ENCODE peak calls at places on chromosome 7, in ten cellular contexts. O is GM12864, U is GM23338, D is NB4, L is fibroblast of lung, N is mesenchymal stem cell, R is cardiac muscle cell, M is BE2C, X is IMR-90, E is epithelial cell of esophagus. J is an unnamed sample.

GRCh38 chr7:51430480-51431086 is 114.0 kb upstream of the COBL start:
- DNase-seq in O (peak; percentile 7), U (peak; percentile 87), D (peak; percentile 74), L (peak; percentile 37), N (peak; percentile 46), R (peak; percentile 51), M (peak; percentile 68), X (peak; percentile 12), E (peak; percentile 53), J (peak; percentile 45)

GRCh38 chr7:99013266-99014112 is 130.4 kb downstream of the SMURF1 start:
- DNase-seq in O (no peak), U (no peak), D (no peak), L (no peak), N (no peak), R (no peak), M (no peak), X (no peak), E (no peak), J (no peak)

GRCh38 chr7:82507976-82508677 is 64.5 kb upstream of the CACNA2D1 start:
- DNase-seq in O (no peak), U (peak; percentile 46), D (no peak), L (no peak), N (no peak), R (no peak), M (no peak), X (no peak), E (no peak), J (no peak)

GRCh38 chr7:17545348-17545747 is 246.9 kb downstream of the AHR start:
- DNase-seq in O (no peak), U (no peak), D (no peak), L (peak; percentile 43), N (no peak), R (peak; percentile 44), M (no peak), X (no peak), E (no peak), J (no peak)

GRCh38 chr7:16817536-16817935 is 12.7 kb upstream of the AGR2 start:
- DNase-seq in O (no peak), U (no peak), D (no peak), L (peak; percentile 56), N (peak; percentile 23), R (peak; percentile 15), M (no peak), X (peak; percentile 74), E (peak; percentile 87), J (no peak)

GRCh38 chr7:90592036-90592435 is 4.1 kb upstream of the CDK14 start:
- DNase-seq in O (no peak), U (no peak), D (no peak), L (peak; percentile 37), N (peak; percentile 37), R (no peak), M (no peak), X (no peak), E (no peak), J (no peak)

GRCh38 chr7:24870766-24871165 is 109.2 kb downstream of the OSBPL3 start:
- DNase-seq in O (no peak), U (no peak), D (no peak), L (no peak), N (no peak), R (no peak), M (no peak), X (no peak), E (peak; percentile 27), J (no peak)

GRCh38 chr7:30921540-30921930 is 9.9 kb downstream of the AQP1 start:
- DNase-seq in O (no peak), U (no peak), D (no peak), L (no peak), N (no peak), R (no peak), M (no peak), X (no peak), E (no peak), J (no peak)

GRCh38 chr7:33932832-33933468 is 27.6 kb downstream of the BMPER start:
- DNase-seq in O (peak; percentile 8), U (peak; percentile 86), D (peak; percentile 75), L (peak; percentile 87), N (peak; percentile 80), R (peak; percentile 95), M (peak; percentile 69), X (peak; percentile 83), E (peak; percentile 86), J (peak; percentile 65)

GRCh38 chr7:33928986-33929385 is 23.6 kb downstream of the BMPER start:
- DNase-seq in O (no peak), U (no peak), D (no peak), L (no peak), N (no peak), R (no peak), M (no peak), X (no peak), E (no peak), J (no peak)

GRCh38 chr7:33933611-33934281 is 28.4 kb downstream of the BMPER start:
- DNase-seq in O (no peak), U (no peak), D (no peak), L (peak; percentile 53), N (peak; percentile 83), R (peak; percentile 35), M (peak; percentile 11), X (peak; percentile 92), E (peak; percentile 93), J (no peak)

GRCh38 chr7:33937871-33938270 is 32.5 kb downstream of the BMPER start:
- DNase-seq in O (no peak), U (no peak), D (peak; percentile 36), L (no peak), N (no peak), R (no peak), M (no peak), X (no peak), E (no peak), J (no peak)

DNA sequence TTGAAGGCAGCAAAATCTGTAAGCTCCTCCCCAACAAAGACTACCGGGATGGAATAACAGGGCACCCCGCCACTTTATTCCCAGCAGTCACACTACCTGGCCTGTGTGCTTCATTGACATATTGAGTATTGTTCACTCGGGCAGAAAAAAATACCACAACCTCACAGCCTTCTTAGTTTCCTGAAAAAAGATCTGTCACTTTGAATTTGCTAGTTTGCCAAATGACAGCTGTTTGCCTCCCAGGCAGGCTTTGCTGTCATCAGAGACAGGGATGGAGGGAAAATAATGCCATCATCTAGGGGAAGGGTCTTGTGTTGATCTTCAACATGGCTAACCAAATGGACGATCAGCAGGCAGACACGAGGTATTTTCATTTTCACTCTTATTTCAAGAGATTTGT is 26.9 kb downstream of the BMPER start:
- DNase-seq in O (no peak), U (no peak), D (no peak), L (no peak), N (no peak), R (no peak), M (no peak), X (no peak), E (no peak), J (no peak)
- H3K4me3 ChIP-seq in O (no peak overlapping the region), U (no peak overlapping the region), D (no peak overlapping the region), L (peak overlapping the region; percentile 0), N (peak overlapping the region; percentile 46), R (no peak overlapping the region), M (no peak overlapping the region), X (no peak overlapping the region), E (no peak overlapping the region), J (no peak overlapping the region)

DNA sequence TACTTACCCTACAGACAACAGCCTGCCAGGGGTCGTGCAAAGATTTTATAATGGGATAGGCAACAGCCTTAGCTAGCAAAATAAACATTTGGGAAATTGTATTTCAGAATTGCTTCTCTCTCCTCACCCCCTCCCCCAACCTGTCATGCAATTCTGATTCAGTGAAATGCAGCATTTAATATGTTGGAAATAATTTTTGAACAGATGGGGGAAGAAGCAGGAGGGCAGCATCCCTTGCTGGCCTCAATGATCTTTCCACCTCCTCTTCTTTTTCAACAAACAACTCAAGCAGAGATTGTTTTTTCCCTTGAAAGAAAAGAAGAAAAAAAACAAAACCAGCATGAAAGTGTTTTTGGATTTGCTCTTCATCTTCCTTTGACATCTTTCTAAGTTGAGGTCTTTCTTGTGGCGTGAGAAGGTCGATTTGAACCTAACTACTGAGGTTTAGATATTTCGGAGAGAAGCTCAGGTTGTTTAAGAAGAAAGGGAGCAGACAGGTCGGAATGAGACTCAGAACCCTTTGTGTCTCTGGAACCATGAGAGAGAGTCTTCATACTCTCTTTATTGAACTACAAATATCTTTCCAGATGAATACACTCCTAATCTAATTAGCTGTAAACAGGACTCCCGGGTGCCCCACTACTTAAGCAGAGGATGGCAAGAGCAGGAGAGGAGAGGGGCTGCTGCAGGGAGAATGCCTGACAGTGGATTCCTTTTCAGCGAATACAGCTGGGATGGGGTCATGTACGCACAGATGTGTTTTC is 117.7 kb downstream of the AOAH start:
- DNase-seq in O (no peak), U (no peak), D (no peak), L (no peak), N (no peak), R (no peak), M (peak; percentile 43), X (no peak), E (no peak), J (peak; percentile 18)
- H3K4me3 ChIP-seq in O (no peak overlapping the region), U (no peak overlapping the region), D (no peak overlapping the region), L (no peak overlapping the region), N (no peak overlapping the region), R (no peak overlapping the region), M (no peak overlapping the region), X (no peak overlapping the region), E (no peak overlapping the region), J (no peak overlapping the region)

GRCh38 chr7:127409629-127410028 is 17.1 kb upstream of the ZNF800 start:
- DNase-seq in O (no peak), U (peak; percentile 41), D (no peak), L (no peak), N (no peak), R (peak; percentile 21), M (no peak), X (no peak), E (no peak), J (no peak)

GRCh38 chr7:127415060-127415742 is 22.7 kb upstream of the ZNF800 start:
- DNase-seq in O (no peak), U (no peak), D (no peak), L (no peak), N (no peak), R (no peak), M (no peak), X (no peak), E (no peak), J (no peak)

GRCh38 chr7:127417346-127417745 is 24.8 kb upstream of the ZNF800 start:
- DNase-seq in O (peak; percentile 26), U (no peak), D (no peak), L (no peak), N (no peak), R (no peak), M (no peak), X (no peak), E (no peak), J (no peak)

GRCh38 chr7:127413962-127414361 is 21.5 kb upstream of the ZNF800 start:
- DNase-seq in O (peak; percentile 16), U (no peak), D (peak; percentile 30), L (no peak), N (no peak), R (no peak), M (no peak), X (no peak), E (no peak), J (peak; percentile 39)

GRCh38 chr7:127413326-127413725 is 20.8 kb upstream of the ZNF800 start:
- DNase-seq in O (no peak), U (no peak), D (no peak), L (no peak), N (no peak), R (no peak), M (no peak), X (no peak), E (no peak), J (no peak)
- H3K4me3 ChIP-seq in O (no peak overlapping the region), U (no peak overlapping the region), D (no peak overlapping the region), L (no peak overlapping the region), N (no peak overlapping the region), R (no peak overlapping the region), M (no peak overlapping the region), X (no peak overlapping the region), E (no peak overlapping the region), J (no peak overlapping the region)

DNA sequence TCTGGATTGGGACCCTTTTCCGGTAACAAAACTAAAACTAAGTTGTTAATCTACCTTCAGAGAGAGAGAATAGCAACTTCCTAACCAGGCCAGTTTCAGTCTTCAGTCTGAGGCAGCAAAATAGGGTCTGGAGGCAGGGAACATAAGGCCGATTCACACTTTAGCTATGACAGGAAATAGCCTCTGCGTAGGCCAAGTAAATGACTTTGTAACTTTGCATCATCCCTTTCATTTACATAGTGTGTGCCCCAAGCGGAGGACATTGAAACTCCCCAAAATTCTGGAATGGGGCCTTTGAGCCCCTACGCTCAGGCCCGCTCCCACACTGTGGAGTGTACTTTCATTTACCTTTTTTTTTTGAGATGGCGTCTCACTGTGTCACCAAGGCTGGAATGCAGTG is 1.7 kb upstream of the UPP1 start:
- DNase-seq in O (peak; percentile 64), U (peak; percentile 24), D (peak; percentile 65), L (peak; percentile 76), N (peak; percentile 85), R (peak; percentile 78), M (no peak), X (peak; percentile 86), E (peak; percentile 75), J (no peak)
- H3K4me3 ChIP-seq in O (peak overlapping the region; percentile 21), U (no peak overlapping the region), D (no peak overlapping the region), L (no peak overlapping the region), N (no peak overlapping the region), R (no peak overlapping the region), M (no peak overlapping the region), X (no peak overlapping the region), E (no peak overlapping the region), J (no peak overlapping the region)